ENCODE peak calls at places on chromosomes 11 and 22, in four cellular contexts. Y, W, G and U are unnamed samples.

GRCh38 chr22:38924197-38924952 is 33.0 kb upstream of the APOBEC3A start:
- DNase-seq in G (peak; percentile 88), Y (peak; percentile 94), W (no peak), U (peak; percentile 94)

GRCh38 chr11:132632641-132633124 is 899.6 kb downstream of the OPCML start:
- DNase-seq in G (no peak), W (no peak), Y (peak; percentile 93), U (peak; percentile 94)

GRCh38 chr11:554824-555499 is 5.6 kb downstream of the LMNTD2 start:
- DNase-seq in W (peak; percentile 95), Y (peak; percentile 34), G (peak; percentile 73), U (peak; percentile 89)

GRCh38 chr11:112620621-112621394 is 340.4 kb upstream of the NCAM1 start:
- DNase-seq in Y (no peak), W (no peak), G (no peak), U (no peak)

GRCh38 chr11:117064275-117064674 is 34.0 kb downstream of the SIK3 start:
- DNase-seq in G (no peak), Y (peak; percentile 47), W (no peak), U (peak; percentile 59)

GRCh38 chr11:111301004-111301839 is 2.9 kb downstream of the POU2AF3 start:
- DNase-seq in G (no peak), Y (no peak), W (no peak), U (no peak)

GRCh38 chr22:43884600-43885318 is 7.1 kb downstream of the PNPLA5 start:
- DNase-seq in W (peak; percentile 77), Y (peak; percentile 52), G (no peak), U (peak; percentile 68)

GRCh38 chr22:39422101-39422500 is 22.5 kb downstream of the TAB1 start:
- DNase-seq in W (no peak), G (no peak), Y (no peak), U (no peak)

GRCh38 chr11:70397336-70397982 is 870 bp upstream of the CTTN start:
- DNase-seq in W (peak; percentile 46), G (no peak), Y (peak; percentile 35), U (peak; percentile 39)

GRCh38 chr11:44617671-44618461 is 52.4 kb downstream of the CD82 start:
- DNase-seq in W (no peak), G (no peak), Y (no peak), U (no peak)

GRCh38 chr11:18802381-18803257 is 11.0 kb upstream of the PTPN5 start:
- DNase-seq in W (peak; percentile 85), Y (peak; percentile 84), G (peak; percentile 76), U (peak; percentile 85)
- TF ChIP-seq CTCF in W (peak; percentile 80), Y (peak; percentile 52), G (peak; percentile 59), U (peak; percentile 66)

GRCh38 chr11:66007201-66007634 is 4.6 kb upstream of the CST6 start:
- DNase-seq in G (no peak), W (peak; percentile 30), Y (no peak), U (no peak)
- H3K4me3 ChIP-seq in G (no peak overlapping the region), W (no peak overlapping the region), Y (no peak overlapping the region), U (no peak overlapping the region)

GRCh38 chr22:24124247-24124646 is 57.0 kb upstream of the SUSD2 start:
- DNase-seq in Y (no peak), G (no peak), W (no peak), U (no peak)
- TF ChIP-seq CTCF in Y (no peak), G (no peak), W (no peak), U (no peak)

GRCh38 chr22:20165913-20166312 is 15.1 kb upstream of the CCDC188 start:
- DNase-seq in W (no peak), G (no peak), Y (no peak), U (no peak)
- H3K4me3 ChIP-seq in W (no peak overlapping the region), G (no peak overlapping the region), Y (no peak overlapping the region), U (no peak overlapping the region)

GRCh38 chr11:20084921-20085814 is 75.1 kb downstream of the DBX1 start:
- DNase-seq in Y (no peak), W (no peak), G (no peak), U (no peak)
- TF ChIP-seq CTCF in Y (no peak), W (peak; percentile 6), G (no peak), U (no peak)

DNA sequence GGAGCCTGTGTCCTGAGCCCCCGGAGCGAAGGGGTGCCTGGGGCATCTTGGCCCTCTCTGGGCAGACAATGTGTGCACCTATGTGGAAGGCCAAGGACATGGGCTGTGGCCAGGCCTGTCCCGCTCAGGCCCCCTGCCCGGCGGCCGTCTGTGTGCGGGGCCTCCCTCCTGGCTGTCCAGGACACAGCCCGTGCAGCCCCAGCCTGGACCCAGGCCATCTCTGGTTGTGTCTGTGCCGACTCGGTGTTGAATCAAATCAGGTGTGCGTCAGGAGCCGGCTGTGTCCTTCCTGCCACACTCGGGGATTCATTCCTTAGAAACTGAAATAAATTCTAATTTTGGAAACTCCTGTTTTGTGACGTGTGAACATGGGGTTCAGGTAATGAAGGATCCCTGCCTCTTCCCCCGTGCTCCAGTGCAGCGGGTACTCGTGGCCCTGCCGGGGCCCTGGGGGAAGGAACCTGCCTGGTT is 1.5 kb upstream of the SELENOO start:
- DNase-seq in G (no peak), Y (no peak), W (no peak), U (no peak)
- H3K4me3 ChIP-seq in G (no peak overlapping the region), Y (no peak overlapping the region), W (no peak overlapping the region), U (no peak overlapping the region)

DNA sequence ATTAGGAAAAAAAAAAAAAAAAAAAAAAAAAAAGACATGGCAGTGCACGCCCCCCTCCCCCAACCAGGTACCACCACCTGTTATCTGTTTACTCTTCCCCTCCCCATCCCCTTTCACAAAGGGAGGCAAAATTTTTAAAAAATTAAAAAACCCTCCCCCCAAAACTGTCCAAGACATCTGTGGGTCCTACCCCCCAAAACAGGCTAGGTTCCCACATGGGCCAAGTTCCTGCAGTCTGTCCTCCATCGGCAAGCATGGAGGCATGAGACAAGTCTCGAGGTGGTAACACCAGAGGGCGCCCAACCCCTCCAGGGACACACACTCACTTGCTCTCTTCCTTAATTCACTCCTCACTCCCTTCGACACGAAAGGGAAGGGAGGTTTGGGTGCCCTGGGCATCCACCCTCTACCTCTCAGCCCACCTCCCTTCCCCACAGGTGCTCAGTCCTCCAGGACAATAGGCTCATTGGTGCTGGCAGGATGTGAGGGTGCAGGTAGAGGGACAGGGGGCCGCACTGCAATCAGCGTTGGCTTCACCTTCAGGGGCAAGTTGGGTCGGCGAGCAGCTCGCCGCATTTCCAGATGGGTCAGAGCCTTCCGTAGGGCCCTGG is 2.2 kb upstream of the TUT1 start:
- DNase-seq in Y (peak; percentile 86), G (peak; percentile 79), W (peak; percentile 88), U (peak; percentile 86)
- TF ChIP-seq CTCF in Y (peak; percentile 66), G (peak; percentile 34), W (peak; percentile 71), U (peak; percentile 80)

DNA sequence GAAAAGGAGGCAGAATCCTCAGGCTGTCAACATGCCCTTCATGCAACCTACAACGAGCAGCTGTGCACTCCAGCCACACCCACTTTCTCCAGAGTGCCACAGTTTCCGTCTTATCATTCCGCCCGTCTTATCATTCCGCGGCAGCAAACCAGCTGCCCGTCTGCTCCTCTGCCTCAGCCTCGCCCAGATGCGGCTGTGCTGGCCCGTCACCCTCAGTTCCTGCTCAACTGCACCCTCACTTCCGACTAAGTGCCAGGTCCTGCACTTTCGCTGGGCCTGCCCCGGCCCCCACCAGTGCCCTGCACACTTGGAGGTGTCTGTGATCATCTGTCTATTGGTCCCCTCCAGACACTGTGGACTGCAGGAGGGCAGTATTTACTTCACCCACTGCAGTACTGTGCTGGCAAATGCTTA is 43.7 kb downstream of the MICAL3 start:
- DNase-seq in W (peak; percentile 27), Y (peak; percentile 45), G (peak; percentile 24), U (peak; percentile 56)
- H3K4me3 ChIP-seq in W (no peak overlapping the region), Y (no peak overlapping the region), G (no peak overlapping the region), U (no peak overlapping the region)